ENCODE peak calls at places on chromosomes 16 and 17, in eight cellular contexts. F is mucosa of descending colon; D is GM12865; T is neural progenitor cell; I is A673; Q is CD8-positive, alpha-beta T cell; S is cerebellar cortex; H is SHP77. Y is an unnamed sample.

GRCh38 chr17:72462814-72463213 is 342.0 kb downstream of the SOX9 start:
- DNase-seq in S (no peak), T (no peak), I (no peak), Q (no peak), F (no peak), D (no peak), H (no peak), Y (no peak)

GRCh38 chr17:13030459-13031305 is 12.9 kb upstream of the ELAC2 start:
- DNase-seq in S (peak), Q (peak), H (peak), D (peak), F (no peak), I (peak), T (peak), Y (peak)

GRCh38 chr16:67477960-67478554 is 2.9 kb downstream of the ATP6V0D1 start:
- DNase-seq in H (no peak), T (no peak), S (no peak), F (no peak), Q (no peak), D (no peak), I (no peak), Y (no peak)

GRCh38 chr17:78653382-78653781 is 76.2 kb upstream of the DNAH17 start:
- DNase-seq in I (no peak), Q (no peak), H (no peak), T (no peak), D (no peak), F (no peak), S (no peak), Y (no peak)

GRCh38 chr17:29347831-29348281 is 42.3 kb upstream of the TAOK1 start:
- DNase-seq in D (no peak), F (no peak), Q (no peak), S (no peak), H (no peak), I (peak), T (no peak), Y (peak)

GRCh38 chr17:28741358-28742349 is 2.2 kb upstream of the TRAF4 start:
- DNase-seq in I (no peak), S (no peak), T (no peak), F (peak), Q (no peak), D (peak), H (no peak), Y (no peak)

GRCh38 chr17:16989230-16989952 is 17.5 kb upstream of the TNFRSF13B start:
- DNase-seq in H (no peak), F (peak), T (no peak), D (peak), I (no peak), Q (peak), S (no peak), Y (no peak)

GRCh38 chr17:4691686-4692085 is 12.3 kb downstream of the PELP1 start:
- DNase-seq in T (no peak), Q (no peak), S (no peak), H (no peak), I (no peak), F (no peak), D (no peak), Y (no peak)

GRCh38 chr17:31397256-31397939 is 5.9 kb downstream of the RAB11FIP4 start:
- DNase-seq in H (no peak), S (no peak), D (no peak), I (no peak), T (no peak), Q (no peak), F (no peak), Y (no peak)

GRCh38 chr17:7932483-7932891 is 481 bp downstream of the CNTROB start:
- DNase-seq in T (peak), Q (no peak), F (peak), H (peak), D (peak), S (peak), I (no peak), Y (no peak)

GRCh38 chr16:66007717-66008116 is 358.8 kb upstream of the CDH5 start:
- DNase-seq in D (peak), F (no peak), Q (no peak), S (no peak), T (peak), H (no peak), I (no peak), Y (peak)

GRCh38 chr16:67959520-67959919 is 8.9 kb downstream of the SLC12A4 start:
- DNase-seq in H (no peak), S (no peak), F (peak), Q (no peak), D (no peak), T (no peak), I (no peak), Y (peak)

GRCh38 chr16:5072334-5073278 is 963 bp downstream of the ALG1 start:
- DNase-seq in T (no peak), I (no peak), S (no peak), F (no peak), Q (no peak), D (no peak), H (no peak), Y (peak)

GRCh38 chr17:44952946-44953475 is 5.4 kb upstream of the KIF18B start:
- DNase-seq in D (no peak), I (no peak), Q (no peak), S (no peak), T (peak), H (no peak), F (no peak), Y (no peak)

GRCh38 chr17:82213251-82214011 is 789 bp upstream of the CCDC57 start:
- DNase-seq in I (peak), Q (peak), F (peak), D (no peak), S (peak), H (peak), T (peak), Y (peak)

GRCh38 chr16:24074574-24074973 is 181.6 kb upstream of the CACNG3 start:
- DNase-seq in H (no peak), S (no peak), F (no peak), T (no peak), D (no peak), I (no peak), Q (no peak), Y (no peak)

GRCh38 chr17:57838453-57838852 is 11.4 kb downstream of the MRPS23 start:
- DNase-seq in F (no peak), I (no peak), T (no peak), Q (no peak), D (no peak), H (no peak), S (no peak), Y (no peak)

GRCh38 chr16:58047557-58048348 is 22.2 kb downstream of the MMP15 start:
- DNase-seq in T (no peak), S (no peak), H (no peak), D (no peak), Q (no peak), I (no peak), F (no peak), Y (no peak)

GRCh38 chr16:2244301-2244700 is 7.1 kb downstream of the ECI1 start:
- DNase-seq in I (no peak), S (no peak), D (no peak), F (no peak), T (peak), H (no peak), Q (no peak), Y (no peak)

Y was measured in foreskin fibroblast.